ENCODE peak calls at places on chromosomes 6 and 20, in ten cellular contexts. One of them, this sample, is unnamed.

GRCh38 chr6:133959667-133960368 is 6.8 kb downstream of the TBPL1 start:
- DNase-seq in neuronal stem cell: no peak
- DNase-seq in lower lobe of right lung: no peak
- DNase-seq in GM12865: no peak
- DNase-seq in BE2C: no peak
- DNase-seq in Jurkat, Clone E6-1: no peak
- DNase-seq in PC-3: no peak
- DNase-seq in epithelial cell of esophagus: no peak
- DNase-seq in fibroblast of mammary gland: no peak
- DNase-seq in right lobe of liver: no peak
- DNase-seq in this sample: no peak

GRCh38 chr20:59666586-59666985 is 62.2 kb downstream of the PHACTR3 start:
- DNase-seq in BE2C: no peak
- DNase-seq in fibroblast of mammary gland: no peak
- DNase-seq in lower lobe of right lung: no peak
- DNase-seq in neuronal stem cell: no peak
- DNase-seq in Jurkat, Clone E6-1: no peak
- DNase-seq in right lobe of liver: no peak
- DNase-seq in epithelial cell of esophagus: no peak
- DNase-seq in GM12865: no peak
- DNase-seq in PC-3: no peak
- DNase-seq in this sample: no peak

GRCh38 chr6:25085761-25086160 is 150.0 kb upstream of the RIPOR2 start:
- DNase-seq in BE2C: no peak
- DNase-seq in fibroblast of mammary gland: no peak
- DNase-seq in epithelial cell of esophagus: no peak
- DNase-seq in GM12865: peak
- DNase-seq in neuronal stem cell: no peak
- DNase-seq in Jurkat, Clone E6-1: peak
- DNase-seq in right lobe of liver: no peak
- DNase-seq in PC-3: no peak
- DNase-seq in lower lobe of right lung: no peak
- DNase-seq in this sample: no peak

GRCh38 chr20:1535420-1536175 is 21.9 kb downstream of the SIRPD start:
- DNase-seq in PC-3: no peak
- DNase-seq in fibroblast of mammary gland: no peak
- DNase-seq in BE2C: no peak
- DNase-seq in lower lobe of right lung: peak
- DNase-seq in right lobe of liver: no peak
- DNase-seq in GM12865: peak
- DNase-seq in epithelial cell of esophagus: no peak
- DNase-seq in Jurkat, Clone E6-1: no peak
- DNase-seq in neuronal stem cell: no peak
- DNase-seq in this sample: no peak

GRCh38 chr6:97626586-97627441 is 343.8 kb upstream of the MMS22L start:
- DNase-seq in PC-3: no peak
- DNase-seq in fibroblast of mammary gland: peak
- DNase-seq in BE2C: peak
- DNase-seq in GM12865: no peak
- DNase-seq in neuronal stem cell: peak
- DNase-seq in Jurkat, Clone E6-1: no peak
- DNase-seq in epithelial cell of esophagus: peak
- DNase-seq in right lobe of liver: no peak
- DNase-seq in lower lobe of right lung: no peak
- DNase-seq in this sample: no peak

GRCh38 chr6:41957117-41957516 is 15.5 kb upstream of the CCND3 start:
- DNase-seq in lower lobe of right lung: no peak
- DNase-seq in right lobe of liver: no peak
- DNase-seq in epithelial cell of esophagus: no peak
- DNase-seq in BE2C: no peak
- DNase-seq in GM12865: no peak
- DNase-seq in neuronal stem cell: no peak
- DNase-seq in Jurkat, Clone E6-1: no peak
- DNase-seq in fibroblast of mammary gland: no peak
- DNase-seq in PC-3: no peak
- DNase-seq in this sample: no peak

GRCh38 chr6:11575408-11576033 is 38.0 kb downstream of the TMEM170B start:
- DNase-seq in Jurkat, Clone E6-1: peak
- DNase-seq in lower lobe of right lung: no peak
- DNase-seq in GM12865: peak
- DNase-seq in right lobe of liver: peak
- DNase-seq in fibroblast of mammary gland: peak
- DNase-seq in neuronal stem cell: peak
- DNase-seq in BE2C: peak
- DNase-seq in epithelial cell of esophagus: peak
- DNase-seq in PC-3: peak
- DNase-seq in this sample: peak

GRCh38 chr6:39530201-39530759 is 194.9 kb downstream of the KIF6 start:
- DNase-seq in PC-3: peak
- DNase-seq in fibroblast of mammary gland: peak
- DNase-seq in BE2C: no peak
- DNase-seq in right lobe of liver: no peak
- DNase-seq in lower lobe of right lung: no peak
- DNase-seq in neuronal stem cell: no peak
- DNase-seq in GM12865: peak
- DNase-seq in Jurkat, Clone E6-1: no peak
- DNase-seq in epithelial cell of esophagus: peak
- DNase-seq in this sample: no peak

GRCh38 chr6:112781236-112781635 is 434.1 kb downstream of the RFPL4B start:
- DNase-seq in lower lobe of right lung: no peak
- DNase-seq in epithelial cell of esophagus: peak
- DNase-seq in BE2C: peak
- DNase-seq in right lobe of liver: no peak
- DNase-seq in Jurkat, Clone E6-1: no peak
- DNase-seq in neuronal stem cell: no peak
- DNase-seq in GM12865: peak
- DNase-seq in PC-3: peak
- DNase-seq in fibroblast of mammary gland: peak
- DNase-seq in this sample: peak

GRCh38 chr6:112785408-112785807 is 438.3 kb downstream of the RFPL4B start:
- DNase-seq in GM12865: no peak
- DNase-seq in PC-3: no peak
- DNase-seq in fibroblast of mammary gland: no peak
- DNase-seq in epithelial cell of esophagus: no peak
- DNase-seq in lower lobe of right lung: no peak
- DNase-seq in right lobe of liver: no peak
- DNase-seq in neuronal stem cell: no peak
- DNase-seq in Jurkat, Clone E6-1: no peak
- DNase-seq in BE2C: no peak
- DNase-seq in this sample: no peak

DNA sequence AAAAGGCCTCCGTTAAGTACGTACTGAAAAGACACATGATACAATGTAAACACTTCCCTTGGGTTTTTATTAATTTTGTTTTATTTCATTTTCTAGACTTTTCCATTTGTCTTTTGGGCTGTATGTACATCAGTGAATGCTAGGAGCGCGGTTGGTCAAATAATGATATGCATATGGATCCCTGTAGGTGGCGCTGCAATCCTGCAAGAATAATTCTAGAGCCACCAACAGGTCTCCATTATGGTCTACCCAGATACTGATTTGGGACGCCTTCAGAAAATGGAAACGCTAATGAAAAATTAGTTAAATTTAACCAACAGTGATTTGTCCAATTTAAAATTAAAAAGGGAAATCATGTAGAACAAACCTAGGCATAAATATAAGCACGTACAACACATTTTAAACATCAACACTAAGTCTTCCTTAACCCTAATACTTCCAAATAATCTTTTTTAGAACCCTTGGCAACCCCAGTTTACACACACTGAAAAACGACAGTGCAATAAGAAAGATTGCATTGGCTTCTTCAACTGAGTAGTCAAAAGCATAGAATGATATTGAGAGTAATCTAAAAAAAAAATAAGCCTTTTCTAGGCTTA is 433.5 kb downstream of the RFPL4B start:
- DNase-seq in lower lobe of right lung: peak
- DNase-seq in neuronal stem cell: peak
- DNase-seq in right lobe of liver: peak
- DNase-seq in BE2C: peak
- DNase-seq in Jurkat, Clone E6-1: peak
- DNase-seq in epithelial cell of esophagus: peak
- DNase-seq in PC-3: peak
- DNase-seq in fibroblast of mammary gland: peak
- DNase-seq in GM12865: peak
- DNase-seq in this sample: peak
- H3K4me3 ChIP-seq in lower lobe of right lung: no peak
- H3K4me3 ChIP-seq in neuronal stem cell: no peak
- H3K4me3 ChIP-seq in right lobe of liver: no peak
- H3K4me3 ChIP-seq in BE2C: no peak
- H3K4me3 ChIP-seq in Jurkat, Clone E6-1: no peak
- H3K4me3 ChIP-seq in epithelial cell of esophagus: no peak
- H3K4me3 ChIP-seq in PC-3: no peak
- H3K4me3 ChIP-seq in fibroblast of mammary gland: no peak
- H3K4me3 ChIP-seq in GM12865: no peak
- H3K4me3 ChIP-seq in this sample: no peak

GRCh38 chr6:26270121-26270861 is 94.7 kb upstream of the BTN3A2 start:
- DNase-seq in neuronal stem cell: no peak
- DNase-seq in lower lobe of right lung: no peak
- DNase-seq in GM12865: peak
- DNase-seq in right lobe of liver: no peak
- DNase-seq in fibroblast of mammary gland: peak
- DNase-seq in BE2C: peak
- DNase-seq in epithelial cell of esophagus: peak
- DNase-seq in Jurkat, Clone E6-1: peak
- DNase-seq in PC-3: no peak
- DNase-seq in this sample: no peak

GRCh38 chr6:26267083-26267589 is 97.9 kb upstream of the BTN3A2 start:
- DNase-seq in epithelial cell of esophagus: no peak
- DNase-seq in BE2C: no peak
- DNase-seq in PC-3: no peak
- DNase-seq in GM12865: no peak
- DNase-seq in Jurkat, Clone E6-1: no peak
- DNase-seq in neuronal stem cell: no peak
- DNase-seq in right lobe of liver: no peak
- DNase-seq in lower lobe of right lung: no peak
- DNase-seq in fibroblast of mammary gland: no peak
- DNase-seq in this sample: no peak

GRCh38 chr6:26270903-26271639 is 93.9 kb upstream of the BTN3A2 start:
- DNase-seq in GM12865: peak
- DNase-seq in fibroblast of mammary gland: peak
- DNase-seq in BE2C: peak
- DNase-seq in PC-3: no peak
- DNase-seq in Jurkat, Clone E6-1: peak
- DNase-seq in neuronal stem cell: peak
- DNase-seq in right lobe of liver: no peak
- DNase-seq in lower lobe of right lung: peak
- DNase-seq in epithelial cell of esophagus: peak
- DNase-seq in this sample: peak

GRCh38 chr6:26269406-26270120 is 95.4 kb upstream of the BTN3A2 start:
- DNase-seq in BE2C: no peak
- DNase-seq in fibroblast of mammary gland: no peak
- DNase-seq in Jurkat, Clone E6-1: peak
- DNase-seq in neuronal stem cell: no peak
- DNase-seq in epithelial cell of esophagus: no peak
- DNase-seq in GM12865: peak
- DNase-seq in right lobe of liver: no peak
- DNase-seq in PC-3: no peak
- DNase-seq in lower lobe of right lung: no peak
- DNase-seq in this sample: peak

GRCh38 chr6:26268659-26269402 is 96.2 kb upstream of the BTN3A2 start:
- DNase-seq in right lobe of liver: no peak
- DNase-seq in GM12865: peak
- DNase-seq in PC-3: peak
- DNase-seq in lower lobe of right lung: no peak
- DNase-seq in fibroblast of mammary gland: peak
- DNase-seq in neuronal stem cell: peak
- DNase-seq in BE2C: no peak
- DNase-seq in Jurkat, Clone E6-1: no peak
- DNase-seq in epithelial cell of esophagus: peak
- DNase-seq in this sample: peak
- H3K4me3 ChIP-seq in right lobe of liver: no peak
- H3K4me3 ChIP-seq in GM12865: no peak
- H3K4me3 ChIP-seq in PC-3: peak
- H3K4me3 ChIP-seq in lower lobe of right lung: no peak
- H3K4me3 ChIP-seq in fibroblast of mammary gland: no peak
- H3K4me3 ChIP-seq in neuronal stem cell: no peak
- H3K4me3 ChIP-seq in BE2C: peak
- H3K4me3 ChIP-seq in Jurkat, Clone E6-1: no peak
- H3K4me3 ChIP-seq in epithelial cell of esophagus: no peak
- H3K4me3 ChIP-seq in this sample: no peak

DNA sequence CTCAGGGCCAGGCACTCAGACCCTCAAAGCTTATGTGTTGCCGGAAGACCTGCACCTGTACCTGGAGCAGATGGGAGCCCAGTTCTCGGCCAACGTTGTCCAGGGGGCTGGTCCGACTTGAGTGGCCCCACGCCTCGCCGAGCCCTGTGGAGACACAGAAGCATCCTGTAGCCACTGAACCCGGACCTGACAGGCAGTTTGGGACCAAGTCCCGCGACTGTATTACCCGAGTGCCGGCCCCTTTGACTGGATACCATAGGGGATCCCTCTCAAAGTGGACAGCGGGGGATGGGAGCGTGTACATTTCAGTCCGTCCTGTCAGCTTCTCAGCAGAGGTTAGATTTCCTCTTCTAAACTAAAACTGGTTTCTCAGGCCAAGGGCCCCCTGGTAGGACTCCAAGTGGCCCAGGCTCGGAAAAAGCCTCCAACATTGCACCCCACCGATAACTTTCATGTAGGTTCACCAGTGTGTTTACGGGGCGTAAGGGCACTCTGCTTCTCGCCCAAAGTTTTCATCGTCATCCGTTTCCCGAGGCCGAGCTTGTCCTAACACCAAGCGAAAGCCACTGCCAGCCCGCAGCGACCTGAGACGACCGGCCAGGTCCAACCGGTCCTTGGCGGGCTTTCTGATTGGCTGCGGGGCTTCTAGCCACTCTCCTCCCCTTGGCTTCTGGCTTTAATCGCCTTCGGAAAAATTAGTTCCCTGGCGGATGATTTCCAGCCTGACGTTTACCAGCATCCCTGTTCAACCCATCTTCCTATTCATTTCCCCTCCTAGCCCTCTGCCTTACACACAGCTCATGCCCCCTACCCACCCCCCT is 10.8 kb downstream of the SIM1 start:
- DNase-seq in lower lobe of right lung: no peak
- DNase-seq in Jurkat, Clone E6-1: no peak
- DNase-seq in PC-3: peak
- DNase-seq in BE2C: peak
- DNase-seq in neuronal stem cell: peak
- DNase-seq in right lobe of liver: no peak
- DNase-seq in GM12865: no peak
- DNase-seq in fibroblast of mammary gland: no peak
- DNase-seq in epithelial cell of esophagus: no peak
- DNase-seq in this sample: no peak
- H3K4me3 ChIP-seq in lower lobe of right lung: no peak
- H3K4me3 ChIP-seq in Jurkat, Clone E6-1: no peak
- H3K4me3 ChIP-seq in PC-3: peak
- H3K4me3 ChIP-seq in BE2C: no peak
- H3K4me3 ChIP-seq in neuronal stem cell: no peak
- H3K4me3 ChIP-seq in right lobe of liver: no peak
- H3K4me3 ChIP-seq in GM12865: no peak
- H3K4me3 ChIP-seq in fibroblast of mammary gland: no peak
- H3K4me3 ChIP-seq in epithelial cell of esophagus: no peak
- H3K4me3 ChIP-seq in this sample: no peak

DNA sequence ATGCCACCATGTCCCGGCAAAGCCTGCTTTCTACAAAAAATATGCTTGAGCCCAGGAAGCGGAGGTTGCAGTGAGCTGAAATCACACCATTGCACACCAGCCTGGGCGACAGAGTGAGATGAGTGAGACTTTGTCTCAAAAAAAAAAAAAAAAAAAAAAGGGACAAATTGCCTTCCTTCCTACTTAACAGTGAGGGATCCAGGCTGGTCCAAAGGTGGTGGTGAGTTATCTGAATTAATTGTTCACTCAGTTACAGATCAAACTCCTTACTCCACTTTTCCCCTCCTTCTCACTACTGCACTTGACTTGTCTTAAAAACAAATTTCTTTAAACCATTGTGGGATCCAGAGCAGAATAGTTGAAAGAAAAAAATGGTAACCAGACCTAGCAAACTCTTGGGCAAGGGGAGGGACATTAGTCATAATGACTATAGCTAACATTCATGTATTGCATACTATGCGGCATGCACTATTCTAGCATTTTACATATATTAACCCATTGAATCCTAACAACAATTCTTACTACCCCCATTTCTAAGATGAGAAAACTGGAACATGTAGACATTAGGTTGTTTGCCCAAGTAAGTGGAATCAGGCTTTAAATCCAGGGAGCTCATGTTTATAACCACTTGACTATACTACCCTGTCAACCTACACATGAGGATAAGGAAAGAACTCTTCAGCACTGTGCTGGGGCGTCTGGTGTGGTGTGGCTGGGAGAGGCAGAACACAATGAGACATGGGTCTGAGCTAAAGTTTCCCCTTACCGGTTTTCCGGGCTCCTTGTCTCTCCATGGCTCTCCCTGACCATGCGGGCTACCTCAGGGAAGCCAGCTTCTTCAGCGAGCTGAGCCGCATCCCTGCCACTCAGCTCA is 1.5 kb downstream of the GPANK1 start:
- DNase-seq in BE2C: no peak
- DNase-seq in epithelial cell of esophagus: peak
- DNase-seq in Jurkat, Clone E6-1: no peak
- DNase-seq in lower lobe of right lung: no peak
- DNase-seq in fibroblast of mammary gland: peak
- DNase-seq in PC-3: peak
- DNase-seq in right lobe of liver: no peak
- DNase-seq in neuronal stem cell: no peak
- DNase-seq in GM12865: no peak
- DNase-seq in this sample: peak
- H3K4me3 ChIP-seq in BE2C: peak
- H3K4me3 ChIP-seq in epithelial cell of esophagus: peak
- H3K4me3 ChIP-seq in Jurkat, Clone E6-1: peak
- H3K4me3 ChIP-seq in lower lobe of right lung: peak
- H3K4me3 ChIP-seq in fibroblast of mammary gland: peak
- H3K4me3 ChIP-seq in PC-3: peak
- H3K4me3 ChIP-seq in right lobe of liver: peak
- H3K4me3 ChIP-seq in neuronal stem cell: peak
- H3K4me3 ChIP-seq in GM12865: peak
- H3K4me3 ChIP-seq in this sample: peak

This sample was measured in mammary epithelial cell.